ENCODE peak calls at places on chromosomes 1 and 21, in ten cellular contexts. One of them, this sample, is unnamed.

GRCh38 chr21:38349111-38349746 is 92.4 kb downstream of the KCNJ15 start:
- DNase-seq in mucosa of gallbladder: no peak
- DNase-seq in BJ: no peak
- DNase-seq in OCI-M1: no peak
- DNase-seq in NCI-H2081: no peak
- DNase-seq in BE2C: no peak
- DNase-seq in endothelial cell: no peak
- DNase-seq in naive thymus-derived CD8-positive, alpha-beta T cell: no peak
- DNase-seq in fibroblast of the aortic adventitia: no peak
- DNase-seq in left lung: no peak
- DNase-seq in this sample: peak; percentile 3

GRCh38 chr1:52631759-52632331 is 1.1 kb upstream of the SHISAL2A start:
- DNase-seq in naive thymus-derived CD8-positive, alpha-beta T cell: no peak
- DNase-seq in BJ: no peak
- DNase-seq in left lung: no peak
- DNase-seq in OCI-M1: no peak
- DNase-seq in NCI-H2081: no peak
- DNase-seq in BE2C: peak; percentile 12
- DNase-seq in fibroblast of the aortic adventitia: peak; percentile 11
- DNase-seq in endothelial cell: no peak
- DNase-seq in mucosa of gallbladder: no peak
- DNase-seq in this sample: no peak

GRCh38 chr1:56516539-56517252 is 62.7 kb downstream of the PLPP3 start:
- DNase-seq in left lung: no peak
- DNase-seq in OCI-M1: peak; percentile 84
- DNase-seq in BE2C: no peak
- DNase-seq in fibroblast of the aortic adventitia: peak; percentile 33
- DNase-seq in naive thymus-derived CD8-positive, alpha-beta T cell: no peak
- DNase-seq in mucosa of gallbladder: peak; percentile 67
- DNase-seq in BJ: peak; percentile 13
- DNase-seq in endothelial cell: no peak
- DNase-seq in NCI-H2081: no peak
- DNase-seq in this sample: no peak

GRCh38 chr1:241423541-241424479 is 66.8 kb upstream of the RGS7 start:
- DNase-seq in mucosa of gallbladder: peak; percentile 14
- DNase-seq in naive thymus-derived CD8-positive, alpha-beta T cell: no peak
- DNase-seq in fibroblast of the aortic adventitia: peak; percentile 47
- DNase-seq in endothelial cell: peak; percentile 41
- DNase-seq in BE2C: peak; percentile 40
- DNase-seq in BJ: peak; percentile 51
- DNase-seq in left lung: peak; percentile 81
- DNase-seq in OCI-M1: no peak
- DNase-seq in NCI-H2081: peak; percentile 72
- DNase-seq in this sample: no peak

GRCh38 chr1:211623510-211623909 is 44.5 kb upstream of the SLC30A1 start:
- DNase-seq in fibroblast of the aortic adventitia: no peak
- DNase-seq in mucosa of gallbladder: no peak
- DNase-seq in NCI-H2081: no peak
- DNase-seq in BJ: no peak
- DNase-seq in OCI-M1: peak; percentile 58
- DNase-seq in BE2C: no peak
- DNase-seq in left lung: no peak
- DNase-seq in naive thymus-derived CD8-positive, alpha-beta T cell: no peak
- DNase-seq in endothelial cell: no peak
- DNase-seq in this sample: no peak

GRCh38 chr1:186050360-186050759 is 316.2 kb downstream of the HMCN1 start:
- DNase-seq in left lung: no peak
- DNase-seq in mucosa of gallbladder: no peak
- DNase-seq in OCI-M1: no peak
- DNase-seq in endothelial cell: no peak
- DNase-seq in BE2C: no peak
- DNase-seq in naive thymus-derived CD8-positive, alpha-beta T cell: no peak
- DNase-seq in NCI-H2081: no peak
- DNase-seq in fibroblast of the aortic adventitia: peak; percentile 56
- DNase-seq in BJ: no peak
- DNase-seq in this sample: no peak

GRCh38 chr1:84720275-84720780 is 30.1 kb upstream of the SSX2IP start:
- DNase-seq in fibroblast of the aortic adventitia: no peak
- DNase-seq in NCI-H2081: no peak
- DNase-seq in BE2C: no peak
- DNase-seq in mucosa of gallbladder: no peak
- DNase-seq in naive thymus-derived CD8-positive, alpha-beta T cell: no peak
- DNase-seq in BJ: no peak
- DNase-seq in endothelial cell: no peak
- DNase-seq in OCI-M1: no peak
- DNase-seq in left lung: no peak
- DNase-seq in this sample: no peak

GRCh38 chr1:208183977-208184901 is 59.9 kb downstream of the PLXNA2 start:
- DNase-seq in BJ: peak; percentile 89
- DNase-seq in fibroblast of the aortic adventitia: peak; percentile 98
- DNase-seq in mucosa of gallbladder: peak; percentile 36
- DNase-seq in OCI-M1: peak; percentile 91
- DNase-seq in naive thymus-derived CD8-positive, alpha-beta T cell: no peak
- DNase-seq in left lung: no peak
- DNase-seq in BE2C: no peak
- DNase-seq in NCI-H2081: no peak
- DNase-seq in endothelial cell: no peak
- DNase-seq in this sample: no peak

GRCh38 chr1:93963585-93963984 is 54.4 kb upstream of the GCLM start:
- DNase-seq in endothelial cell: no peak
- DNase-seq in left lung: no peak
- DNase-seq in BJ: no peak
- DNase-seq in naive thymus-derived CD8-positive, alpha-beta T cell: no peak
- DNase-seq in mucosa of gallbladder: peak; percentile 52
- DNase-seq in NCI-H2081: no peak
- DNase-seq in OCI-M1: no peak
- DNase-seq in BE2C: no peak
- DNase-seq in fibroblast of the aortic adventitia: peak; percentile 86
- DNase-seq in this sample: no peak

GRCh38 chr1:30052178-30052577 is 671.2 kb downstream of the MATN1 start:
- DNase-seq in fibroblast of the aortic adventitia: no peak
- DNase-seq in BE2C: no peak
- DNase-seq in OCI-M1: peak; percentile 4
- DNase-seq in left lung: no peak
- DNase-seq in naive thymus-derived CD8-positive, alpha-beta T cell: no peak
- DNase-seq in BJ: no peak
- DNase-seq in NCI-H2081: no peak
- DNase-seq in mucosa of gallbladder: no peak
- DNase-seq in endothelial cell: no peak
- DNase-seq in this sample: peak; percentile 56

GRCh38 chr1:110916669-110917306 is 43.8 kb downstream of the CD53 start:
- DNase-seq in endothelial cell: no peak
- DNase-seq in BJ: no peak
- DNase-seq in mucosa of gallbladder: no peak
- DNase-seq in BE2C: no peak
- DNase-seq in left lung: no peak
- DNase-seq in fibroblast of the aortic adventitia: peak; percentile 40
- DNase-seq in OCI-M1: peak; percentile 90
- DNase-seq in NCI-H2081: no peak
- DNase-seq in naive thymus-derived CD8-positive, alpha-beta T cell: no peak
- DNase-seq in this sample: no peak

GRCh38 chr21:44702973-44703730 is 6.2 kb downstream of the KRTAP10-12 start:
- DNase-seq in naive thymus-derived CD8-positive, alpha-beta T cell: no peak
- DNase-seq in BJ: no peak
- DNase-seq in NCI-H2081: peak; percentile 31
- DNase-seq in BE2C: no peak
- DNase-seq in left lung: peak; percentile 57
- DNase-seq in OCI-M1: no peak
- DNase-seq in mucosa of gallbladder: no peak
- DNase-seq in fibroblast of the aortic adventitia: no peak
- DNase-seq in endothelial cell: no peak
- DNase-seq in this sample: peak; percentile 65

GRCh38 chr1:240109920-240110685 is 18.4 kb downstream of the FMN2 start:
- DNase-seq in mucosa of gallbladder: no peak
- DNase-seq in endothelial cell: no peak
- DNase-seq in OCI-M1: no peak
- DNase-seq in left lung: no peak
- DNase-seq in BJ: no peak
- DNase-seq in BE2C: no peak
- DNase-seq in fibroblast of the aortic adventitia: peak; percentile 37
- DNase-seq in naive thymus-derived CD8-positive, alpha-beta T cell: no peak
- DNase-seq in NCI-H2081: no peak
- DNase-seq in this sample: no peak

GRCh38 chr1:1777510-1777909 is 760 bp downstream of the NADK start:
- DNase-seq in fibroblast of the aortic adventitia: no peak
- DNase-seq in endothelial cell: no peak
- DNase-seq in NCI-H2081: no peak
- DNase-seq in mucosa of gallbladder: no peak
- DNase-seq in OCI-M1: peak; percentile 48
- DNase-seq in BJ: no peak
- DNase-seq in BE2C: no peak
- DNase-seq in left lung: no peak
- DNase-seq in naive thymus-derived CD8-positive, alpha-beta T cell: no peak
- DNase-seq in this sample: no peak

GRCh38 chr1:198212675-198213074 is 55.9 kb downstream of the NEK7 start:
- DNase-seq in endothelial cell: no peak
- DNase-seq in mucosa of gallbladder: no peak
- DNase-seq in left lung: no peak
- DNase-seq in NCI-H2081: no peak
- DNase-seq in naive thymus-derived CD8-positive, alpha-beta T cell: no peak
- DNase-seq in OCI-M1: no peak
- DNase-seq in fibroblast of the aortic adventitia: peak; percentile 91
- DNase-seq in BE2C: no peak
- DNase-seq in BJ: peak; percentile 37
- DNase-seq in this sample: no peak

GRCh38 chr1:114349891-114350605 is 161.0 kb downstream of the TRIM33 start:
- DNase-seq in BJ: no peak
- DNase-seq in endothelial cell: no peak
- DNase-seq in OCI-M1: no peak
- DNase-seq in left lung: no peak
- DNase-seq in BE2C: no peak
- DNase-seq in fibroblast of the aortic adventitia: no peak
- DNase-seq in mucosa of gallbladder: no peak
- DNase-seq in naive thymus-derived CD8-positive, alpha-beta T cell: no peak
- DNase-seq in NCI-H2081: no peak
- DNase-seq in this sample: no peak